ENCODE peak calls at places on chromosomes 2 and 18, in seven cellular contexts. One of them, this sample, is unnamed.

GRCh38 chr2:214410918-214411554 is at the start of gene VWC2L:
- DNase-seq in GM23248: peak; percentile 86
- DNase-seq in hepatocyte: peak; percentile 91
- DNase-seq in PC-3: peak; percentile 87
- DNase-seq in neural progenitor cell: peak; percentile 92
- DNase-seq in HCT116: peak; percentile 22
- DNase-seq in MM.1S: peak; percentile 71
- DNase-seq in this sample: peak; percentile 93

GRCh38 chr2:3151153-3151918 is 226.3 kb downstream of the EIPR1 start:
- DNase-seq in GM23248: no peak
- DNase-seq in hepatocyte: no peak
- DNase-seq in PC-3: no peak
- DNase-seq in neural progenitor cell: no peak
- DNase-seq in HCT116: no peak
- DNase-seq in MM.1S: peak; percentile 77
- DNase-seq in this sample: no peak

GRCh38 chr18:49813071-49813320 is 337 bp downstream of the ACAA2 start:
- DNase-seq in GM23248: peak; percentile 70
- DNase-seq in hepatocyte: peak; percentile 60
- DNase-seq in PC-3: no peak
- DNase-seq in neural progenitor cell: peak; percentile 41
- DNase-seq in HCT116: no peak
- DNase-seq in MM.1S: peak; percentile 60
- DNase-seq in this sample: peak; percentile 60

GRCh38 chr2:58925676-58926081 is 684.6 kb upstream of the FANCL start:
- DNase-seq in GM23248: peak; percentile 90
- DNase-seq in hepatocyte: no peak
- DNase-seq in PC-3: no peak
- DNase-seq in neural progenitor cell: no peak
- DNase-seq in HCT116: no peak
- DNase-seq in MM.1S: no peak
- DNase-seq in this sample: no peak

GRCh38 chr2:75476778-75477177 is 84.0 kb downstream of the EVA1A start:
- DNase-seq in GM23248: peak; percentile 55
- DNase-seq in hepatocyte: peak; percentile 12
- DNase-seq in PC-3: no peak
- DNase-seq in neural progenitor cell: peak; percentile 31
- DNase-seq in HCT116: no peak
- DNase-seq in MM.1S: no peak
- DNase-seq in this sample: no peak

GRCh38 chr2:113283704-113284284 is 5.1 kb upstream of the PAX8 start:
- DNase-seq in GM23248: peak; percentile 94
- DNase-seq in hepatocyte: peak; percentile 67
- DNase-seq in PC-3: peak; percentile 96
- DNase-seq in neural progenitor cell: no peak
- DNase-seq in HCT116: peak; percentile 68
- DNase-seq in MM.1S: no peak
- DNase-seq in this sample: no peak

GRCh38 chr2:136135462-136135861 is 17.5 kb upstream of the CXCR4 start:
- DNase-seq in GM23248: no peak
- DNase-seq in hepatocyte: no peak
- DNase-seq in PC-3: no peak
- DNase-seq in neural progenitor cell: no peak
- DNase-seq in HCT116: no peak
- DNase-seq in MM.1S: no peak
- DNase-seq in this sample: no peak

GRCh38 chr18:31555971-31556747 is 35.5 kb upstream of the TTR start:
- DNase-seq in GM23248: peak; percentile 67
- DNase-seq in hepatocyte: peak; percentile 78
- DNase-seq in PC-3: peak; percentile 64
- DNase-seq in neural progenitor cell: peak; percentile 59
- DNase-seq in HCT116: peak; percentile 71
- DNase-seq in MM.1S: peak; percentile 66
- DNase-seq in this sample: peak; percentile 78

GRCh38 chr2:88813612-88814011 is 122.1 kb downstream of the RPIA start:
- DNase-seq in GM23248: no peak
- DNase-seq in hepatocyte: no peak
- DNase-seq in PC-3: no peak
- DNase-seq in neural progenitor cell: no peak
- DNase-seq in HCT116: no peak
- DNase-seq in MM.1S: no peak
- DNase-seq in this sample: peak; percentile 52

GRCh38 chr2:142220239-142220638 is 89.4 kb upstream of the LRP1B start:
- DNase-seq in GM23248: no peak
- DNase-seq in hepatocyte: no peak
- DNase-seq in PC-3: no peak
- DNase-seq in neural progenitor cell: no peak
- DNase-seq in HCT116: no peak
- DNase-seq in MM.1S: no peak
- DNase-seq in this sample: no peak

GRCh38 chr2:20446280-20446916 is 476 bp upstream of the RHOB start:
- DNase-seq in GM23248: no peak
- DNase-seq in hepatocyte: no peak
- DNase-seq in PC-3: no peak
- DNase-seq in neural progenitor cell: peak; percentile 11
- DNase-seq in HCT116: no peak
- DNase-seq in MM.1S: no peak
- DNase-seq in this sample: peak; percentile 41

GRCh38 chr2:42810971-42811865 is 18.8 kb upstream of the HAAO start:
- DNase-seq in GM23248: peak; percentile 65
- DNase-seq in hepatocyte: peak; percentile 62
- DNase-seq in PC-3: no peak
- DNase-seq in neural progenitor cell: peak; percentile 81
- DNase-seq in HCT116: no peak
- DNase-seq in MM.1S: peak; percentile 48
- DNase-seq in this sample: peak; percentile 86

GRCh38 chr2:207747653-207748560 is 21.8 kb downstream of the FZD5 start:
- DNase-seq in GM23248: no peak
- DNase-seq in hepatocyte: peak; percentile 51
- DNase-seq in PC-3: no peak
- DNase-seq in neural progenitor cell: no peak
- DNase-seq in HCT116: no peak
- DNase-seq in MM.1S: no peak
- DNase-seq in this sample: no peak

GRCh38 chr18:65523461-65523860 is 227.4 kb upstream of the CDH7 start:
- DNase-seq in GM23248: no peak
- DNase-seq in hepatocyte: no peak
- DNase-seq in PC-3: no peak
- DNase-seq in neural progenitor cell: peak; percentile 27
- DNase-seq in HCT116: no peak
- DNase-seq in MM.1S: no peak
- DNase-seq in this sample: peak; percentile 68

GRCh38 chr2:100060875-100061274 is 81.5 kb downstream of the AFF3 start:
- DNase-seq in GM23248: no peak
- DNase-seq in hepatocyte: no peak
- DNase-seq in PC-3: no peak
- DNase-seq in neural progenitor cell: no peak
- DNase-seq in HCT116: no peak
- DNase-seq in MM.1S: no peak
- DNase-seq in this sample: no peak

GRCh38 chr2:240868286-240869108 is at the start of gene AGXT:
- DNase-seq in GM23248: peak; percentile 32
- DNase-seq in hepatocyte: peak; percentile 52
- DNase-seq in PC-3: peak; percentile 33
- DNase-seq in neural progenitor cell: no peak
- DNase-seq in HCT116: no peak
- DNase-seq in MM.1S: no peak
- DNase-seq in this sample: no peak

GRCh38 chr2:191003405-191004309 is 10.3 kb downstream of the STAT1 start:
- DNase-seq in GM23248: no peak
- DNase-seq in hepatocyte: no peak
- DNase-seq in PC-3: no peak
- DNase-seq in neural progenitor cell: no peak
- DNase-seq in HCT116: no peak
- DNase-seq in MM.1S: no peak
- DNase-seq in this sample: no peak

GRCh38 chr2:171309727-171310265 is 124.0 kb downstream of the METTL8 start:
- DNase-seq in GM23248: no peak
- DNase-seq in hepatocyte: no peak
- DNase-seq in PC-3: no peak
- DNase-seq in neural progenitor cell: peak; percentile 33
- DNase-seq in HCT116: no peak
- DNase-seq in MM.1S: no peak
- DNase-seq in this sample: no peak

GRCh38 chr2:233053928-233054774 is 6.0 kb upstream of the INPP5D start:
- DNase-seq in GM23248: peak; percentile 61
- DNase-seq in hepatocyte: peak; percentile 72
- DNase-seq in PC-3: peak; percentile 62
- DNase-seq in neural progenitor cell: peak; percentile 84
- DNase-seq in HCT116: peak; percentile 48
- DNase-seq in MM.1S: peak; percentile 64
- DNase-seq in this sample: peak; percentile 85

GRCh38 chr18:62621546-62621945 is 93.8 kb upstream of the PHLPP1 start:
- DNase-seq in GM23248: peak; percentile 89
- DNase-seq in hepatocyte: no peak
- DNase-seq in PC-3: no peak
- DNase-seq in neural progenitor cell: no peak
- DNase-seq in HCT116: no peak
- DNase-seq in MM.1S: no peak
- DNase-seq in this sample: no peak

GRCh38 chr2:66170681-66171234 is 264.2 kb upstream of the MEIS1 start:
- DNase-seq in GM23248: no peak
- DNase-seq in hepatocyte: no peak
- DNase-seq in PC-3: peak; percentile 4
- DNase-seq in neural progenitor cell: no peak
- DNase-seq in HCT116: no peak
- DNase-seq in MM.1S: no peak
- DNase-seq in this sample: no peak

GRCh38 chr2:170822292-170822884 is 5.7 kb downstream of the GAD1 start:
- DNase-seq in GM23248: peak; percentile 14
- DNase-seq in hepatocyte: no peak
- DNase-seq in PC-3: no peak
- DNase-seq in neural progenitor cell: peak; percentile 77
- DNase-seq in HCT116: no peak
- DNase-seq in MM.1S: no peak
- DNase-seq in this sample: peak; percentile 62

DNA sequence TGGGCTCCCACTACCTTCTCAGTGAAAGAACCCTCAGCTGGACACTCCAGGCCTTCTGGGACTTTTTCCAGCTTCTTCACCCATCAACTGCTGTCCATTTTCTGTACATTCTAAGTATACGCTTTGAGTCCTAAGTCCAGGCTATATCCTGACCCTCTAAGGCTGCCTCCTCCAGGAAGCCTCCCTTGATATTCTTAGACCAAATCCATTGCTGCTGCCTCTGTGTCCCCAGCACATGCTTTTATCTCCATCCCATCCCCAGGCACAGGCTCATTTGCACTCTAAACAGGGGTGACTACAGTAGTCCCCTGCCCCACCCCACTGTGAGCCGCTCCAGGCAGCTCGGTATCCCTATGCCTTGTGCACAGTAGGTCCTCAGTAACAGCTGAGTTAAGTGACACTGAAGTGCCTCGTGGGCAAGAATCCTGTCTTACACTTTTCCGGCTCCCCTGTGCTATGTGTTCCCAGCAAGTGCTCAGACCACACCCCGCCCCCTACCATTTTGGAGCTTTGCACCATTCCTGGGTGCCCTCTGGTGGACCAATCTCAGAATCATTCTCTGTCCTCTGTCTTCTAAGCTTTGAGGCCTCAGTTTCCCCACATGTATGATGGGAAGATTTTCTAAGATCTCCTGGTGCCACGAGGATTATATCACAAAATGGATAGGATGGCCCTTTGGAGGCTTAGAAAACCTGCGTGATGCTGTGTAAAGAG is 34.9 kb downstream of the EMX1 start:
- DNase-seq in GM23248: no peak
- DNase-seq in hepatocyte: no peak
- DNase-seq in PC-3: no peak
- DNase-seq in neural progenitor cell: no peak
- DNase-seq in HCT116: no peak
- DNase-seq in MM.1S: no peak
- DNase-seq in this sample: peak; percentile 34
- TF ChIP-seq EZH2phosphoT487 in GM23248: no peak
- TF ChIP-seq EZH2phosphoT487 in hepatocyte: no peak
- TF ChIP-seq EZH2phosphoT487 in PC-3: no peak
- TF ChIP-seq EZH2phosphoT487 in neural progenitor cell: no peak
- TF ChIP-seq EZH2phosphoT487 in HCT116: no peak
- TF ChIP-seq EZH2phosphoT487 in MM.1S: no peak
- TF ChIP-seq EZH2phosphoT487 in this sample: no peak

GRCh38 chr18:67875936-67876335 is 359.4 kb upstream of the DSEL start:
- DNase-seq in GM23248: no peak
- DNase-seq in hepatocyte: no peak
- DNase-seq in PC-3: peak; percentile 77
- DNase-seq in neural progenitor cell: no peak
- DNase-seq in HCT116: no peak
- DNase-seq in MM.1S: no peak
- DNase-seq in this sample: no peak
- H2AFZ ChIP-seq in GM23248: no peak overlapping the region
- H2AFZ ChIP-seq in hepatocyte: no peak overlapping the region
- H2AFZ ChIP-seq in PC-3: no peak overlapping the region
- H2AFZ ChIP-seq in neural progenitor cell: no peak overlapping the region
- H2AFZ ChIP-seq in HCT116: no peak overlapping the region
- H2AFZ ChIP-seq in MM.1S: no peak overlapping the region
- H2AFZ ChIP-seq in this sample: no peak overlapping the region

DNA sequence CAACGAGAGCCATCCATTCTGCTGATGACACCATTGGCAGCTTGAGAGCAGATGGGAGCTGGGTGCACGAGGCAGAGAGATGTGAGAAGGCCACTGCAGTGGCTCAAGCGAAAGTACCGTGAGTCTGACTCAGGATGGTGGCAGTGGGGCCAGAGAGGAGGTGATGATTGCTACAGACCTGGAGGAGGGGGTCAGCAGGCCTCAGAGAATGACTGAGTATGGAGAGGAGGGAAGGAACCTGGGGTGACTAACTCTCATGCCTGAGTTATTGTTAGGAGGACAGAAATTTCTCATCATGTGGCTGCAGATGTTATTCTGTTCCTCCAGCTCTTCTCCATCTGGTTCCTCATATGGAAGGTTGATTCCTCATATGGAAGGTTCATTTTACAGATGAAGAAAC is 8.8 kb upstream of the ZBTB7C start:
- DNase-seq in GM23248: peak; percentile 16
- DNase-seq in hepatocyte: no peak
- DNase-seq in PC-3: no peak
- DNase-seq in neural progenitor cell: no peak
- DNase-seq in HCT116: no peak
- DNase-seq in MM.1S: no peak
- DNase-seq in this sample: no peak
- H3K27me3 ChIP-seq in GM23248: peaks cover 35% of the 10 kb centered on the region
- H3K27me3 ChIP-seq in hepatocyte: peaks cover 28% of the 10 kb centered on the region
- H3K27me3 ChIP-seq in PC-3: no peaks in the 10 kb centered on the region
- H3K27me3 ChIP-seq in neural progenitor cell: peaks cover 74% of the 10 kb centered on the region
- H3K27me3 ChIP-seq in HCT116: no peaks in the 10 kb centered on the region
- H3K27me3 ChIP-seq in MM.1S: no peaks in the 10 kb centered on the region
- H3K27me3 ChIP-seq in this sample: peaks cover 3% of the 10 kb centered on the region

DNA sequence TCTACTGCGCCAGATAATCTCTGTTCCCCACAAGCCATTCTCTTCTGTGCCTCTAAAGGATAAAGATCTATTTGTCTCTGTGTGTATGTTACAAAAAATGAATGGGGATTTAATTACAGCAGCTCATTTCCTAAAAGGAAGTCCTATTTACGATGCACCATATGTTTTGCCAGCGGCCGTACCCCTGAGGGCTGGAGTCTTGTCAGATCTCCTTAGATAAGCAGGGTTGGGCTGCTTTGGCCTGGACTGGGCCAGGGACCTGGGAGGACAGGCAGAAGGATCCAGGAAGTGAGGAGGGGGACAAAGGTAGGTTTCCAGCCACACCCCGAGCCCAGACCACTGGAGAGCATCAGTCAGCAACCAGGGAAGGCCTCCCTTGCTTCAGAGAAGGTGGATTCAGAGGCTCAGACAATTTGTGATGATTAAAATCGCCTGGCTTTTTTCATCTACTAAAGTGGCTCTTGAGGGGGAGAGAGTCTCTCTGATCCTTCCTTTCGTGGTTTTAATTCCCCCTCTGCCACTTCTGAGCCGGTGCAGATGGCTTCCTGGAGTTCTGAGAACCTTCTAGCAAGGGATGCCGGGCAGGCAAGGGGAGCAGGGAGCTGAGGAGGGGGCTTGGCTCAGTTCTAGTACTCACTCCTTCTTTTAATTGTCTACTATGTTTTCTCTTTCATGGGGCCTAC is 42.1 kb downstream of the MYCN start:
- DNase-seq in GM23248: no peak
- DNase-seq in hepatocyte: no peak
- DNase-seq in PC-3: no peak
- DNase-seq in neural progenitor cell: no peak
- DNase-seq in HCT116: no peak
- DNase-seq in MM.1S: no peak
- DNase-seq in this sample: no peak
- TF ChIP-seq EZH2phosphoT487 in GM23248: no peak
- TF ChIP-seq EZH2phosphoT487 in hepatocyte: no peak
- TF ChIP-seq EZH2phosphoT487 in PC-3: no peak
- TF ChIP-seq EZH2phosphoT487 in neural progenitor cell: no peak
- TF ChIP-seq EZH2phosphoT487 in HCT116: no peak
- TF ChIP-seq EZH2phosphoT487 in MM.1S: no peak
- TF ChIP-seq EZH2phosphoT487 in this sample: no peak

This sample was measured in GM23338.